ENCODE peak calls at places on chromosomes 11 and 22, in four cellular contexts. A is K562, U is GM12878, O is HepG2. G is an unnamed sample.
A peak's percentile ranks its signal among the peaks of the same experiment; 100 is the strongest.

GRCh38 chr22:36160499-36160942 is at the start of gene APOL3:
- DNase-seq in A (no peak), U (peak; percentile 60), O (no peak), G (no peak)

GRCh38 chr11:3190600-3190999 is 25.5 kb upstream of the OSBPL5 start:
- DNase-seq in A (no peak), U (no peak), O (no peak), G (no peak)

GRCh38 chr11:16809901-16810668 is 71.6 kb downstream of the C11orf58 start:
- DNase-seq in A (no peak), U (no peak), O (no peak), G (no peak)

GRCh38 chr11:114259551-114259983 is 36.6 kb upstream of the NNMT start:
- DNase-seq in A (no peak), U (no peak), O (no peak), G (peak; percentile 46)

GRCh38 chr11:131275580-131275979 is 94.8 kb upstream of the NTM start:
- DNase-seq in A (no peak), U (no peak), O (no peak), G (no peak)

GRCh38 chr11:15707194-15707593 is 592.5 kb downstream of the INSC start:
- DNase-seq in A (no peak), U (no peak), O (no peak), G (no peak)

GRCh38 chr11:14905104-14906033 is 13.3 kb upstream of the CYP2R1 start:
- DNase-seq in A (no peak), U (no peak), O (no peak), G (no peak)

GRCh38 chr11:135073870-135074269 is 661.8 kb upstream of the B3GAT1 start:
- DNase-seq in A (no peak), U (no peak), O (no peak), G (no peak)

GRCh38 chr22:38953577-38954413 is 3.6 kb upstream of the APOBEC3A start:
- DNase-seq in A (no peak), U (peak; percentile 85), O (no peak), G (no peak)

GRCh38 chr11:34860034-34860433 is 56.1 kb downstream of the APIP start:
- DNase-seq in A (no peak), U (no peak), O (no peak), G (no peak)

GRCh38 chr22:47713880-47714452 is 951.5 kb downstream of the TBC1D22A start:
- DNase-seq in A (peak; percentile 30), U (no peak), O (no peak), G (no peak)

GRCh38 chr11:34749666-34750659 is 129.1 kb downstream of the EHF start:
- DNase-seq in A (no peak), U (no peak), O (no peak), G (no peak)

GRCh38 chr22:18057568-18058209 is 20.1 kb upstream of the PEX26 start:
- DNase-seq in A (no peak), U (peak; percentile 68), O (peak; percentile 63), G (no peak)

GRCh38 chr11:44572884-44573283 is 7.4 kb downstream of the CD82 start:
- DNase-seq in A (no peak), U (no peak), O (no peak), G (no peak)

GRCh38 chr11:100235085-100235484 is 452.0 kb upstream of the ARHGAP42 start:
- DNase-seq in A (no peak), U (no peak), O (no peak), G (no peak)

DNA sequence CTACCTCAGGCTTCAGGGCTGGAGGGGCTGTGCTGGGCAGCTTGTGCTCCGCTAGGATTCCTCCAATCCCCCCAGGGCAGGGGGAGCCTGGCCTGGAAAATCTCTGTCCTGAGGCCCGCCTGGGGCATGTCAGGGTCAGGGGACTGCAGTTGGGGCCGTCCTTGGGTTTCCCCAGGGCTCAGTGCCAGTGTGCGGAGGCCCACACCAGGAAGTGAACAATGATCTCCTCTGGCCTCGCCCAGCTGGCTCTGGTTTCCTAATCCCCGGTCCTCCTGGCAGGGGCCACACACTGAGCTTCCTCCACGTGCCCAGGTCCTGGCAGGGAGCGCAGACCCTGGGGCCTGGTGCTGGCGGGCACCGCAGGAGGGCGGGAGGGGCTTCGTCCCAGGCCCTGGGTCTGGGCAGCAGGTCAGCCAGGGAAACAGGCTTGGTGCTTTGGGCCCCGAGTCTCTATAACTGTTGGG is 1.4 kb upstream of the MUC2 start:
- DNase-seq in A (no peak), U (no peak), O (peak; percentile 46), G (no peak)
- TF ChIP-seq FOXK2 in A (no peak), U (no peak), O (no peak), G (no peak)

GRCh38 chr11:125244166-125244565 is 79.6 kb downstream of the PKNOX2 start:
- DNase-seq in A (no peak), U (no peak), O (no peak), G (no peak)
- TF ChIP-seq SP1 in A (no peak), U (no peak), O (no peak), G (no peak)

GRCh38 chr11:107876141-107876540 is 17.6 kb upstream of the SLC35F2 start:
- DNase-seq in A (no peak), U (no peak), O (no peak), G (no peak)
- TF ChIP-seq FOXK2 in A (no peak), U (no peak), O (no peak), G (no peak)

GRCh38 chr11:66113132-66113856 is 43.2 kb downstream of the PACS1 start:
- DNase-seq in A (no peak), U (no peak), O (peak; percentile 53), G (no peak)
- TF ChIP-seq SP1 in A (no peak), U (no peak), O (no peak), G (no peak)

GRCh38 chr11:27696961-27697360 is 3.3 kb downstream of the BDNF start:
- DNase-seq in A (no peak), U (no peak), O (no peak), G (no peak)

GRCh38 chr11:27693398-27693797 is 6.9 kb downstream of the BDNF start:
- DNase-seq in A (no peak), U (no peak), O (no peak), G (no peak)

GRCh38 chr11:27697679-27698275 is 2.5 kb downstream of the BDNF start:
- DNase-seq in A (no peak), U (no peak), O (no peak), G (no peak)

GRCh38 chr11:27694992-27695391 is 5.3 kb downstream of the BDNF start:
- DNase-seq in A (no peak), U (no peak), O (no peak), G (no peak)

DNA sequence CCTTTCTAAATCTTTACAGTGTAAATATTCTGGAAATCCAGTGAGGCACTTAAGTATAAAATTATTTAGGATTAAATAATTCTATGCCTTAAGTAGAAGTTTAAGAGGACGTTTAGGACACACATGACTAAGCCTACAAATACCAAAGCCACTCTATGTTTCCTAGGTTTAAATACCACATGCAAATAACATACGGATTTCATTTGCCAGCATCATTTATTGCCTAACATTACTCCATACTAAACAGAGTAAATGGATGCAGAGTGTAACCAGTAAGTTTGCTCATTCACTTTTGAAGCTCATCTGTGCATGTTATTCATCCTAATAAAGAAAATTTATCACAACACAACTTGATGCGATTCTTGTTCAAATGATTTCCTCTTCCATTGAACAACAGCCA is 4.1 kb downstream of the BDNF start:
- DNase-seq in A (no peak), U (no peak), O (no peak), G (no peak)
- TF ChIP-seq FOXK2 in A (no peak), U (no peak), O (no peak), G (no peak)

GRCh38 chr11:12815150-12815523 is 140.9 kb downstream of the TEAD1 start:
- DNase-seq in A (no peak), U (no peak), O (no peak), G (no peak)

GRCh38 chr11:12813371-12814225 is 139.4 kb downstream of the TEAD1 start:
- DNase-seq in A (peak; percentile 16), U (no peak), O (no peak), G (no peak)

GRCh38 chr11:12810497-12810896 is 136.3 kb downstream of the TEAD1 start:
- DNase-seq in A (peak; percentile 69), U (no peak), O (no peak), G (no peak)

GRCh38 chr11:12812849-12813248 is 138.6 kb downstream of the TEAD1 start:
- DNase-seq in A (peak; percentile 82), U (no peak), O (no peak), G (no peak)

DNA sequence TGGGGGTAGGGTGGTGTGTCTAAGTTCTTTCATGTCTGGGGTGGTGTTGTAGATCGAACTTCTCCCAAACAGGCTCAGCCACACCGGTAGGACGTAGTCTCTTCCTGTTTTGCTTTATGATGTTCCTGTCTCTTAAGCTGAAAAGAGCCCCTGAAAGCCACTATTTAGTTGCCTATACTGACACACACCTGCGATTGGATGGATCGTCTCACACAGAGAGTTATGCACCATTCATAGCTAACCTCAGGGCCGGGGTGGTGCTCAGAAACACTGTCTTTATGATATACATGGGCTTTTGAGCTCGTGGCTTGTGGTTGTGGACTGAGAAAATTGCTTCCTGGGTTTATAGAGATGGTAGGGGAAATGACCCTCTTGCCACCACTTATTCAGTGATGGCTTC is 137.6 kb downstream of the TEAD1 start:
- DNase-seq in A (no peak), U (no peak), O (no peak), G (no peak)
- TF ChIP-seq SP1 in A (no peak), U (no peak), O (no peak), G (no peak)

GRCh38 chr11:72475359-72475758 is 41.0 kb upstream of the CLPB start:
- DNase-seq in A (no peak), U (no peak), O (no peak), G (no peak)

GRCh38 chr11:72483412-72484186 is 49.3 kb upstream of the CLPB start:
- DNase-seq in A (no peak), U (no peak), O (peak; percentile 23), G (no peak)

DNA sequence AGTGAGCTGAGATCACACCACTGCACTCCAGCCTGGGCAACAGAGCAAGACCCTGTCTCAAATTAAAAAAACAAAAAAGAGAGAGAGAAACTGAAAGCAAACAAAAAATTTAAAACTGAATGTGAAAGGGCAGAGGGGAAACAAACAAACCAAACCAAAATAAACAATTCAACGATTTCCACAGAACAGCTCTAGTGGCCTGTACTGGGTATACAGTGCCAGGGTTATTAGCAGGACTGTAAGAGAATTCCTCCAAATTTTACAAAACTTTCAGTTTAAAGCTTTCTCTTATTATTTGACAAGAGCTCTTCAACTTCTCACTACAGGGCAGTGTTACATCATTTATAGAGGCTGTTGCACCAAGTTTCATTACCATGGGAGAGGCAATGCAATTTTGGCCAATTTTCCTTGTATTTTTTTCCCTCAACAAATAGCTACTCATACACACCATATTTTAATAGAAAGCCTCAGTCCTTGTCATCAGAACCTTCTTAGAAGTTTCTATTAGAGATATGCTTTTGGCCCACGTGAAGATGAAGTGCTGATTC is 44.3 kb upstream of the CLPB start:
- DNase-seq in A (no peak), U (no peak), O (no peak), G (no peak)
- TF ChIP-seq FOXK2 in A (no peak), U (no peak), O (no peak), G (no peak)

DNA sequence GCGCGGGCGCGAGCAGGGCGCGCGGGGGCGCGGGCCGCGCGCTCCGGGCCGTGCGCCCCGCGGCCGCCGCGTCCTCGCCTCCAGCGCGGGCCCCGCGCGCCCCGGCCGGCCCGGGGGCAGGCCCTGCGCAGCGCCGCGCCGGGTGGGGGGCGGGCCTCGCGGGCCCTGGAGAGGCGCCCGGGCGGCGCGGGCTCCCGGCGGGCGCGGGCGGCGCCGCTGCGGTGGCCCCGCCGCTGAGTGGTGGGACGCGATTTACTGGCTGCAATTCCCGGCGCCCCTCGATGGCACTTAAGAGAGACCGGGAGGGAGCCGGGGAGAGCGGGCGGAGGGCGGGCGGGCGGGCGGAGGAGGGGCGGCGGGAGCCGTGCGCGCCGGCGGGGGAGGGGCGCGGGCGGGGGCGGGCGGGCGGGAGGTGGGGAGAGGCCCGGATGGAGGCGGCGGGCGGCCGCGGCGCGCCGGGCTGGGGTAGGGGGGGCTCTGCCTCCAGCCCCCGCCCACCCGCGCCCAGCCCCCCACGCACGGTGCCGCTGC is 73.2 kb upstream of the TCF20 start:
- DNase-seq in A (peak; percentile 66), U (no peak), O (no peak), G (peak; percentile 67)
- TF ChIP-seq SP1 in A (no peak), U (no peak), O (no peak), G (no peak)

GRCh38 chr22:27195104-27195503 is 537.7 kb downstream of the MIAT start:
- DNase-seq in A (no peak), U (no peak), O (no peak), G (no peak)
- TF ChIP-seq FOXK2 in A (no peak), U (no peak), O (no peak), G (no peak)

G was measured in HEK293T.